ENCODE peak calls at places on chromosomes 2 and 18, in seven cellular contexts. Y is CD8-positive, alpha-beta T cell; F is coronary artery; N is left ventricle myocardium inferior; U is Calu3; T is neural crest cell; E is Peyer's patch. R is an unnamed sample.

GRCh38 chr18:25725461-25725860 is 365.0 kb downstream of the SS18 start:
- DNase-seq in Y (no peak), F (no peak), N (no peak), U (no peak), T (no peak), E (no peak), R (no peak)

GRCh38 chr2:143205106-143205764 is 76.0 kb downstream of the ARHGAP15 start:
- DNase-seq in Y (no peak), F (no peak), N (no peak), U (no peak), T (no peak), E (no peak), R (no peak)

GRCh38 chr18:54351186-54351585 is 6.5 kb downstream of the STARD6 start:
- DNase-seq in Y (no peak), F (no peak), N (no peak), U (no peak), T (no peak), E (no peak), R (no peak)

GRCh38 chr2:101330253-101330921 is 21.9 kb upstream of the RNF149 start:
- DNase-seq in Y (no peak), F (no peak), N (peak), U (peak), T (peak), E (peak), R (peak)

GRCh38 chr2:54772531-54772930 is 49.1 kb downstream of the EML6 start:
- DNase-seq in Y (no peak), F (no peak), N (no peak), U (no peak), T (no peak), E (no peak), R (peak)

GRCh38 chr2:30436859-30437435 is 10.1 kb upstream of the LCLAT1 start:
- DNase-seq in Y (no peak), F (no peak), N (no peak), U (no peak), T (no peak), E (no peak), R (no peak)

GRCh38 chr2:19367346-19367745 is 8.9 kb upstream of the OSR1 start:
- DNase-seq in Y (no peak), F (no peak), N (no peak), U (no peak), T (no peak), E (no peak), R (no peak)

GRCh38 chr2:26017464-26018183 is 16.3 kb upstream of the RAB10 start:
- DNase-seq in Y (no peak), F (no peak), N (no peak), U (no peak), T (no peak), E (no peak), R (no peak)

GRCh38 chr2:137050949-137051348 is 285.6 kb downstream of the THSD7B start:
- DNase-seq in Y (no peak), F (no peak), N (no peak), U (no peak), T (no peak), E (no peak), R (no peak)
- TF ChIP-seq CTCF in Y (no peak), F (no peak), N (no peak), U (no peak), T (peak), E (no peak), R (no peak)

DNA sequence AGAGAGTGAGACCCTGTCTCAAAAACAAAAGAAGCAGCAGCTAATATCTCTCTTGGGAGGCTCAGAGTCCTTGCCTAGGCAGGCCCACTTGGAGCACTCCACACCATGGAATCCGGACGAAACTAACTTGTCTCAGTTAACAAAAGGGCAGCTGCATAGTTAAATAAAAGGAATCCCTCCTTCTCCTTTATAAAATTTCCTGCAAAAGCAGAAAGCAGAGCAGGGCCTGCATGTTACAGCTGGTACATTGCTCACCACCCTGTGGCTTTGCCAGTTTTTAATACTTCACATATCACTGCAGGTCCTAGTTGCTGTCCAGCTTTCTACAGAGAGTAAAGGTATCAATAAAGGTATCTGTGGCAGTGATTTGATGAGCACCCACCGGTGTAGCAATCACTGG is 93.6 kb downstream of the ASAP2 start:
- DNase-seq in Y (no peak), F (no peak), N (no peak), U (no peak), T (no peak), E (no peak), R (no peak)
- TF ChIP-seq CTCF in Y (no peak), F (no peak), N (no peak), U (no peak), T (no peak), E (no peak), R (no peak)

GRCh38 chr18:36532815-36533214 is 235.3 kb downstream of the FHOD3 start:
- DNase-seq in Y (no peak), F (no peak), N (no peak), U (no peak), T (no peak), E (no peak), R (no peak)

GRCh38 chr18:36532394-36532793 is 234.9 kb downstream of the FHOD3 start:
- DNase-seq in Y (no peak), F (no peak), N (no peak), U (no peak), T (no peak), E (no peak), R (no peak)

GRCh38 chr18:36533446-36534153 is 236.1 kb downstream of the FHOD3 start:
- DNase-seq in Y (no peak), F (no peak), N (no peak), U (no peak), T (no peak), E (no peak), R (no peak)

GRCh38 chr18:36535202-36535935 is 237.9 kb downstream of the FHOD3 start:
- DNase-seq in Y (no peak), F (peak), N (no peak), U (no peak), T (no peak), E (no peak), R (no peak)

GRCh38 chr18:36534154-36534688 is 236.7 kb downstream of the FHOD3 start:
- DNase-seq in Y (no peak), F (peak), N (no peak), U (no peak), T (no peak), E (no peak), R (no peak)
- TF ChIP-seq CTCF in Y (no peak), F (no peak), N (no peak), U (no peak), T (no peak), E (no peak), R (no peak)

DNA sequence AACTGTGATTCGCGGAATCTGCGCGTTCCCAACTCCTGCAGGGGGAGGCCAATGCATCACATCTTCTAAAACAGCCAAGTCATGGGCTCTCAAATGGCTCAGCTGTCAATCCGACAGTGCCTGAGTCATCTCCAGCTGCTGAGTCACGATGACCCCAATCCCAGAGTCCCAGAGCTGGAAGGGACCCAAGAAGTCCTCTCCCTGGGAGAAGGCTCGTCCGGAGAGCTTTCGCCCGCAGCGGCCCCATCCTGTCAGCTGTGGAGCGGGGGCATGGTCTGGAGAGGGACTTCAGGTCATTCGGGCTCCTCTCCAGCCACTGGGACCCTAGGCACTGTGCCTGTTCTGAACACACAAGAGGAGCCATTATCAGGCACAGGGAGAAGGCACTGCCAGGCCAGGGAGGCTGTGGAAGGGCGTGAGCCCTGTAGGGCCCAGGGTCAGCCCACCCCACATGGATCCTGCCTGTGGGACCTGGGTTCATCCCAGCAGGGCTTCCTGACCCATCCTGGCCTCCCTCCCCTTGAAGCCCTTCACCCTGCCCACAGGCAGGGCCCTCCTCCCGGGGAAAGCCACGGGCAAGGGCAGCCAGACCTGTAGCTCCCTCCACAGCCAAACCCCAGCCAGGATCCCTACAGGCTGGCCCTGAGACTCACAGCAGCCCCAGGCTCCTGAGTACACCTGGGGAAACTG is 47.6 kb upstream of the GPC1 start:
- DNase-seq in Y (no peak), F (peak), N (peak), U (peak), T (no peak), E (peak), R (peak)
- TF ChIP-seq CTCF in Y (no peak), F (no peak), N (no peak), U (no peak), T (no peak), E (no peak), R (no peak)

GRCh38 chr2:218423584-218423983 is 4.7 kb downstream of the VIL1 start:
- DNase-seq in Y (no peak), F (no peak), N (no peak), U (no peak), T (no peak), E (no peak), R (no peak)
- TF ChIP-seq CTCF in Y (no peak), F (no peak), N (no peak), U (no peak), T (no peak), E (no peak), R (no peak)

GRCh38 chr2:241188386-241189092 is at the start of gene ANO7:
- DNase-seq in Y (no peak), F (no peak), N (no peak), U (peak), T (no peak), E (peak), R (peak)

GRCh38 chr2:241189856-241190201 is 1.4 kb downstream of the ANO7 start:
- DNase-seq in Y (no peak), F (no peak), N (no peak), U (no peak), T (no peak), E (no peak), R (no peak)

GRCh38 chr2:241191101-241191500 is 2.6 kb downstream of the ANO7 start:
- DNase-seq in Y (no peak), F (no peak), N (no peak), U (no peak), T (no peak), E (peak), R (peak)

GRCh38 chr2:241189093-241189855 is 797 bp downstream of the ANO7 start:
- DNase-seq in Y (no peak), F (no peak), N (no peak), U (no peak), T (no peak), E (no peak), R (no peak)

DNA sequence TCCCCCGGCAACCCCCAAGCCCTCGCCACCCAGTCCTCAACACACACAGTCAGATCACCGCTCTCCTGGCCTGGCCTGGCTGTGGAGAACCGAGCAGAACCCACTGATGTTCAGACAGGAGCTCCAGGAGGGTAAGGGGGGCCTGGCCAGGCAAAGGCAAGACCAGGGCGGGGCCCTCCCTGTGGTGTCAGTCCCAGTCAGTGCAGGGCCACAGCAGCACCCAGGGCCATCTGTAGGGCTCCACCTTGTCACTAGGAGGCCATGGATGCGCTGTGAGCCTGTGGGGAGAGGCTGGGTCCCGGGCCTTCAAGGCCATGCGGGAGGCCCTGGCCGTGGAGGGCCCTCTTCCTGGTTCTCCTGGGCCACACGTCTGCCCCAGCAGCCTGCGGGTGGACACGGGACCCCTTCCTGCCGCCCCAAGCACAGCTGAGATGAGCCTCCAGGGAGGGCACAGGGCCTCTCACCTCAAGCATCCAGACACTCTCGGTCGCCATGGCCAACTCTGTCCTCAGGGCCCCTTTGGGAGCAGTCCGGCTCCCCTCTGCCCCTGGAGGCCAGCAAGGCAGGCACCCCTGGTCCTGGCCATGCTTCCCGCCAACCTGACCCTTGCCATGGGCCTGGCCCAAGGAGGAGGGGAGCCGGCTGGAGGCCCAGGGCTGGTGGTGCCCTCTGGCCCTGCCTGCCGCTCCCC is 2.0 kb downstream of the ANO7 start:
- DNase-seq in Y (no peak), F (no peak), N (no peak), U (no peak), T (no peak), E (no peak), R (no peak)
- TF ChIP-seq CTCF in Y (no peak), F (no peak), N (no peak), U (no peak), T (no peak), E (no peak), R (no peak)

GRCh38 chr2:231644426-231644825 is 51.8 kb downstream of the TEX44 start:
- DNase-seq in Y (no peak), F (no peak), N (peak), U (no peak), T (no peak), E (no peak), R (peak)
- TF ChIP-seq CTCF in Y (no peak), F (no peak), N (no peak), U (no peak), T (no peak), E (no peak), R (no peak)

GRCh38 chr2:204072443-204073324 is 136.1 kb downstream of the ICOS start:
- DNase-seq in Y (peak), F (no peak), N (no peak), U (peak), T (peak), E (peak), R (peak)
- TF ChIP-seq CTCF in Y (peak), F (no peak), N (peak), U (peak), T (peak), E (peak), R (no peak)

GRCh38 chr2:199602271-199602895 is 144.6 kb upstream of the SATB2 start:
- DNase-seq in Y (no peak), F (no peak), N (no peak), U (peak), T (no peak), E (no peak), R (no peak)

GRCh38 chr2:199594443-199594842 is 136.7 kb upstream of the SATB2 start:
- DNase-seq in Y (no peak), F (no peak), N (no peak), U (no peak), T (no peak), E (no peak), R (no peak)

GRCh38 chr2:199596549-199596948 is 138.8 kb upstream of the SATB2 start:
- DNase-seq in Y (no peak), F (no peak), N (no peak), U (peak), T (no peak), E (no peak), R (no peak)
- TF ChIP-seq CTCF in Y (no peak), F (no peak), N (peak), U (peak), T (peak), E (peak), R (peak)